ENCODE peak calls at places on chromosomes 5 and 9, in nine cellular contexts. E is GM18507, C is psoas muscle, D is renal cortical epithelial cell, L is occipital lobe, O is fibroblast of mammary gland, U is foreskin keratinocyte, S is RWPE1, M is HuH-7.5. Y is an unnamed sample.

GRCh38 chr9:16371306-16371705 is 499.2 kb downstream of the BNC2 start:
- DNase-seq in E (no peak), D (peak; percentile 59), U (no peak), S (no peak), L (no peak), M (no peak), O (no peak), C (no peak), Y (no peak)

GRCh38 chr5:3417376-3417943 is 178.2 kb upstream of the IRX1 start:
- DNase-seq in D (no peak), U (no peak), C (no peak), L (no peak), M (no peak), S (no peak), O (no peak), E (no peak), Y (no peak)

GRCh38 chr5:8721536-8721935 is 824.3 kb downstream of the SEMA5A start:
- DNase-seq in S (no peak), U (no peak), M (no peak), E (no peak), O (peak; percentile 40), C (no peak), D (no peak), L (no peak), Y (no peak)

GRCh38 chr9:105651806-105652205 is 10.5 kb upstream of the TAL2 start:
- DNase-seq in D (no peak), E (no peak), O (no peak), L (no peak), M (no peak), U (no peak), C (no peak), S (no peak), Y (no peak)

GRCh38 chr9:90290716-90291485 is 351.7 kb downstream of the DIRAS2 start:
- DNase-seq in C (no peak), D (no peak), M (no peak), L (no peak), O (peak; percentile 6), E (no peak), U (peak; percentile 43), S (no peak), Y (no peak)

GRCh38 chr9:71675129-71675856 is 93.0 kb downstream of the CEMIP2 start:
- DNase-seq in O (no peak), D (no peak), S (no peak), M (no peak), C (no peak), L (no peak), U (no peak), E (no peak), Y (no peak)

GRCh38 chr9:121822093-121823085 is 171.0 kb downstream of the DAB2IP start:
- DNase-seq in L (peak; percentile 27), O (no peak), D (no peak), U (no peak), S (no peak), E (no peak), C (no peak), M (no peak), Y (no peak)

GRCh38 chr9:129823163-129823933 is 588 bp downstream of the TOR1A start:
- DNase-seq in C (no peak), O (peak; percentile 33), D (peak; percentile 30), U (no peak), M (peak; percentile 33), L (peak; percentile 15), E (no peak), S (peak; percentile 48), Y (peak; percentile 54)

GRCh38 chr5:92337772-92338234 is 954.7 kb upstream of the ARRDC3 start:
- DNase-seq in D (peak; percentile 59), M (no peak), L (no peak), E (no peak), O (peak; percentile 80), S (no peak), U (peak; percentile 68), C (no peak), Y (no peak)

GRCh38 chr5:132813599-132814440 is 718 bp downstream of the SOWAHA start:
- DNase-seq in O (no peak), M (peak; percentile 79), S (peak; percentile 58), C (no peak), D (no peak), E (peak; percentile 30), U (no peak), L (no peak), Y (no peak)

GRCh38 chr5:158951951-158952545 is 147.7 kb downstream of the EBF1 start:
- DNase-seq in O (no peak), L (no peak), E (no peak), S (no peak), U (no peak), C (no peak), M (no peak), D (no peak), Y (no peak)

GRCh38 chr5:180072556-180072955 is 997 bp upstream of the RNF130 start:
- DNase-seq in C (peak; percentile 22), M (no peak), E (no peak), S (no peak), L (no peak), O (no peak), U (no peak), D (no peak), Y (no peak)

GRCh38 chr5:82104872-82105271 is 133.0 kb downstream of the ATG10 start:
- DNase-seq in L (no peak), O (no peak), C (no peak), M (no peak), S (no peak), E (no peak), D (peak; percentile 11), U (no peak), Y (no peak)

GRCh38 chr5:176608937-176609723 is 826 bp downstream of the GPRIN1 start:
- DNase-seq in U (no peak), E (no peak), O (no peak), L (peak; percentile 29), D (peak; percentile 25), C (no peak), M (no peak), S (no peak), Y (no peak)

GRCh38 chr5:129963359-129963758 is 59.1 kb downstream of the CHSY3 start:
- DNase-seq in E (no peak), D (peak; percentile 76), C (no peak), L (peak; percentile 10), U (peak; percentile 70), O (peak; percentile 98), S (peak; percentile 8), M (no peak), Y (no peak)

GRCh38 chr5:179908528-179908927 is 831 bp upstream of the TBC1D9B start:
- DNase-seq in U (no peak), O (no peak), S (no peak), M (peak; percentile 47), C (peak; percentile 48), D (no peak), L (no peak), E (no peak), Y (no peak)

GRCh38 chr9:116232425-116233159 is 79.0 kb downstream of the PAPPA start:
- DNase-seq in O (peak; percentile 57), S (no peak), E (no peak), L (no peak), U (peak; percentile 79), D (peak; percentile 87), M (no peak), C (no peak), Y (no peak)

GRCh38 chr5:59124983-59125960 is 542.4 kb downstream of the RAB3C start:
- DNase-seq in S (no peak), L (no peak), E (no peak), O (no peak), U (no peak), C (no peak), M (no peak), D (peak; percentile 85), Y (peak; percentile 4)

GRCh38 chr5:54676466-54676865 is 158.9 kb downstream of the SNX18 start:
- DNase-seq in C (no peak), E (no peak), D (peak; percentile 16), U (no peak), M (no peak), S (no peak), L (no peak), O (no peak), Y (no peak)

GRCh38 chr9:93098236-93098946 is 2.4 kb downstream of the CARD19 start:
- DNase-seq in D (peak; percentile 95), C (peak; percentile 94), O (peak; percentile 98), M (no peak), S (peak; percentile 98), U (peak; percentile 85), E (no peak), L (peak; percentile 88), Y (peak; percentile 78)

GRCh38 chr5:5497132-5497748 is 74.8 kb downstream of the ICE1 start:
- DNase-seq in O (peak; percentile 62), D (peak; percentile 33), U (peak; percentile 31), L (peak; percentile 56), E (peak; percentile 11), C (peak; percentile 30), M (peak; percentile 55), S (peak; percentile 55), Y (peak; percentile 67)

GRCh38 chr9:114282104-114282485 is 40.8 kb upstream of the ORM1 start:
- DNase-seq in D (no peak), O (no peak), M (no peak), L (no peak), S (no peak), U (no peak), E (no peak), C (no peak), Y (no peak)

GRCh38 chr9:114303977-114304376 is 18.9 kb upstream of the ORM1 start:
- DNase-seq in S (no peak), C (no peak), D (no peak), O (no peak), E (no peak), U (no peak), L (no peak), M (no peak), Y (no peak)